ENCODE peak calls at places on chromosomes 6 and 20, in four cellular contexts. One of them, this sample, is unnamed.

GRCh38 chr6:113654396-113654795 is 202.7 kb upstream of the MARCKS start:
- DNase-seq in left cardiac atrium: peak; percentile 72
- DNase-seq in adrenal gland: peak; percentile 84
- DNase-seq in stimulated activated CD4-positive, alpha-beta T cell treated with anti-CD3 and anti-CD28 coated beads, Interleukin-1b, Interleukin-23, amount 100 ng/mL, for 24 hours: no peak
- DNase-seq in this sample: peak; percentile 89

GRCh38 chr6:18269253-18269652 is 4.9 kb upstream of the DEK start:
- DNase-seq in left cardiac atrium: no peak
- DNase-seq in adrenal gland: peak; percentile 33
- DNase-seq in stimulated activated CD4-positive, alpha-beta T cell treated with anti-CD3 and anti-CD28 coated beads, Interleukin-1b, Interleukin-23, amount 100 ng/mL, for 24 hours: no peak
- DNase-seq in this sample: no peak

GRCh38 chr6:31829633-31830492 is 2.3 kb downstream of the HSPA1B start:
- DNase-seq in left cardiac atrium: no peak
- DNase-seq in adrenal gland: no peak
- DNase-seq in stimulated activated CD4-positive, alpha-beta T cell treated with anti-CD3 and anti-CD28 coated beads, Interleukin-1b, Interleukin-23, amount 100 ng/mL, for 24 hours: no peak
- DNase-seq in this sample: no peak

GRCh38 chr6:158938811-158939254 is 61.2 kb downstream of the RSPH3 start:
- DNase-seq in left cardiac atrium: peak; percentile 32
- DNase-seq in adrenal gland: no peak
- DNase-seq in stimulated activated CD4-positive, alpha-beta T cell treated with anti-CD3 and anti-CD28 coated beads, Interleukin-1b, Interleukin-23, amount 100 ng/mL, for 24 hours: no peak
- DNase-seq in this sample: no peak

GRCh38 chr20:41613321-41613720 is 4.9 kb downstream of the CHD6 start:
- DNase-seq in left cardiac atrium: no peak
- DNase-seq in adrenal gland: no peak
- DNase-seq in stimulated activated CD4-positive, alpha-beta T cell treated with anti-CD3 and anti-CD28 coated beads, Interleukin-1b, Interleukin-23, amount 100 ng/mL, for 24 hours: no peak
- DNase-seq in this sample: no peak

GRCh38 chr20:38685853-38686473 is 38.3 kb upstream of the SLC32A1 start:
- DNase-seq in left cardiac atrium: peak; percentile 46
- DNase-seq in adrenal gland: peak; percentile 34
- DNase-seq in stimulated activated CD4-positive, alpha-beta T cell treated with anti-CD3 and anti-CD28 coated beads, Interleukin-1b, Interleukin-23, amount 100 ng/mL, for 24 hours: no peak
- DNase-seq in this sample: no peak

GRCh38 chr6:89553446-89553845 is 85.1 kb downstream of the LYRM2 start:
- DNase-seq in left cardiac atrium: no peak
- DNase-seq in adrenal gland: no peak
- DNase-seq in stimulated activated CD4-positive, alpha-beta T cell treated with anti-CD3 and anti-CD28 coated beads, Interleukin-1b, Interleukin-23, amount 100 ng/mL, for 24 hours: no peak
- DNase-seq in this sample: no peak

GRCh38 chr20:57133926-57134650 is 132.4 kb downstream of the BMP7 start:
- DNase-seq in left cardiac atrium: no peak
- DNase-seq in adrenal gland: no peak
- DNase-seq in stimulated activated CD4-positive, alpha-beta T cell treated with anti-CD3 and anti-CD28 coated beads, Interleukin-1b, Interleukin-23, amount 100 ng/mL, for 24 hours: no peak
- DNase-seq in this sample: no peak

GRCh38 chr6:153312633-153313032 is 181.6 kb upstream of the RGS17 start:
- DNase-seq in left cardiac atrium: peak; percentile 29
- DNase-seq in adrenal gland: peak; percentile 46
- DNase-seq in stimulated activated CD4-positive, alpha-beta T cell treated with anti-CD3 and anti-CD28 coated beads, Interleukin-1b, Interleukin-23, amount 100 ng/mL, for 24 hours: peak; percentile 5
- DNase-seq in this sample: no peak

GRCh38 chr6:148491638-148492210 is 149.1 kb downstream of the SASH1 start:
- DNase-seq in left cardiac atrium: no peak
- DNase-seq in adrenal gland: no peak
- DNase-seq in stimulated activated CD4-positive, alpha-beta T cell treated with anti-CD3 and anti-CD28 coated beads, Interleukin-1b, Interleukin-23, amount 100 ng/mL, for 24 hours: no peak
- DNase-seq in this sample: no peak

GRCh38 chr20:48690888-48691287 is 136.9 kb downstream of the PREX1 start:
- DNase-seq in left cardiac atrium: no peak
- DNase-seq in adrenal gland: peak; percentile 47
- DNase-seq in stimulated activated CD4-positive, alpha-beta T cell treated with anti-CD3 and anti-CD28 coated beads, Interleukin-1b, Interleukin-23, amount 100 ng/mL, for 24 hours: no peak
- DNase-seq in this sample: peak; percentile 37

GRCh38 chr20:1673424-1673823 is 15.8 kb upstream of the SIRPG start:
- DNase-seq in left cardiac atrium: no peak
- DNase-seq in adrenal gland: no peak
- DNase-seq in stimulated activated CD4-positive, alpha-beta T cell treated with anti-CD3 and anti-CD28 coated beads, Interleukin-1b, Interleukin-23, amount 100 ng/mL, for 24 hours: no peak
- DNase-seq in this sample: no peak

GRCh38 chr6:2865270-2866182 is 23.9 kb upstream of the SERPINB1 start:
- DNase-seq in left cardiac atrium: no peak
- DNase-seq in adrenal gland: no peak
- DNase-seq in stimulated activated CD4-positive, alpha-beta T cell treated with anti-CD3 and anti-CD28 coated beads, Interleukin-1b, Interleukin-23, amount 100 ng/mL, for 24 hours: no peak
- DNase-seq in this sample: no peak

GRCh38 chr6:75504902-75505233 is 11.3 kb upstream of the FILIP1 start:
- DNase-seq in left cardiac atrium: no peak
- DNase-seq in adrenal gland: peak; percentile 22
- DNase-seq in stimulated activated CD4-positive, alpha-beta T cell treated with anti-CD3 and anti-CD28 coated beads, Interleukin-1b, Interleukin-23, amount 100 ng/mL, for 24 hours: no peak
- DNase-seq in this sample: no peak

GRCh38 chr6:165872311-165872710 is 209.3 kb upstream of the PDE10A start:
- DNase-seq in left cardiac atrium: no peak
- DNase-seq in adrenal gland: no peak
- DNase-seq in stimulated activated CD4-positive, alpha-beta T cell treated with anti-CD3 and anti-CD28 coated beads, Interleukin-1b, Interleukin-23, amount 100 ng/mL, for 24 hours: no peak
- DNase-seq in this sample: no peak

GRCh38 chr6:151240036-151240685 is 394 bp downstream of the AKAP12 start:
- DNase-seq in left cardiac atrium: peak; percentile 85
- DNase-seq in adrenal gland: peak; percentile 60
- DNase-seq in stimulated activated CD4-positive, alpha-beta T cell treated with anti-CD3 and anti-CD28 coated beads, Interleukin-1b, Interleukin-23, amount 100 ng/mL, for 24 hours: peak; percentile 49
- DNase-seq in this sample: peak; percentile 62

GRCh38 chr6:137297887-137298286 is 78.7 kb upstream of the IFNGR1 start:
- DNase-seq in left cardiac atrium: no peak
- DNase-seq in adrenal gland: peak; percentile 32
- DNase-seq in stimulated activated CD4-positive, alpha-beta T cell treated with anti-CD3 and anti-CD28 coated beads, Interleukin-1b, Interleukin-23, amount 100 ng/mL, for 24 hours: no peak
- DNase-seq in this sample: peak; percentile 25

GRCh38 chr6:36268478-36269248 is 1.2 kb upstream of the PNPLA1 start:
- DNase-seq in left cardiac atrium: no peak
- DNase-seq in adrenal gland: peak; percentile 69
- DNase-seq in stimulated activated CD4-positive, alpha-beta T cell treated with anti-CD3 and anti-CD28 coated beads, Interleukin-1b, Interleukin-23, amount 100 ng/mL, for 24 hours: no peak
- DNase-seq in this sample: no peak

GRCh38 chr6:136795996-136796395 is 3.7 kb upstream of the MAP3K5 start:
- DNase-seq in left cardiac atrium: no peak
- DNase-seq in adrenal gland: no peak
- DNase-seq in stimulated activated CD4-positive, alpha-beta T cell treated with anti-CD3 and anti-CD28 coated beads, Interleukin-1b, Interleukin-23, amount 100 ng/mL, for 24 hours: no peak
- DNase-seq in this sample: no peak

GRCh38 chr6:129434091-129434490 is 275.9 kb downstream of the ARHGAP18 start:
- DNase-seq in left cardiac atrium: no peak
- DNase-seq in adrenal gland: no peak
- DNase-seq in stimulated activated CD4-positive, alpha-beta T cell treated with anti-CD3 and anti-CD28 coated beads, Interleukin-1b, Interleukin-23, amount 100 ng/mL, for 24 hours: no peak
- DNase-seq in this sample: no peak

GRCh38 chr6:112883095-112883494 is 536.0 kb downstream of the RFPL4B start:
- DNase-seq in left cardiac atrium: no peak
- DNase-seq in adrenal gland: no peak
- DNase-seq in stimulated activated CD4-positive, alpha-beta T cell treated with anti-CD3 and anti-CD28 coated beads, Interleukin-1b, Interleukin-23, amount 100 ng/mL, for 24 hours: no peak
- DNase-seq in this sample: no peak

GRCh38 chr6:106692112-106692822 is 62.9 kb downstream of the QRSL1 start:
- DNase-seq in left cardiac atrium: no peak
- DNase-seq in adrenal gland: peak; percentile 84
- DNase-seq in stimulated activated CD4-positive, alpha-beta T cell treated with anti-CD3 and anti-CD28 coated beads, Interleukin-1b, Interleukin-23, amount 100 ng/mL, for 24 hours: no peak
- DNase-seq in this sample: peak; percentile 75

GRCh38 chr6:160198577-160199211 is 59.9 kb downstream of the SLC22A2 start:
- DNase-seq in left cardiac atrium: no peak
- DNase-seq in adrenal gland: no peak
- DNase-seq in stimulated activated CD4-positive, alpha-beta T cell treated with anti-CD3 and anti-CD28 coated beads, Interleukin-1b, Interleukin-23, amount 100 ng/mL, for 24 hours: no peak
- DNase-seq in this sample: no peak

GRCh38 chr6:50654155-50654554 is 59.2 kb upstream of the TFAP2D start:
- DNase-seq in left cardiac atrium: no peak
- DNase-seq in adrenal gland: no peak
- DNase-seq in stimulated activated CD4-positive, alpha-beta T cell treated with anti-CD3 and anti-CD28 coated beads, Interleukin-1b, Interleukin-23, amount 100 ng/mL, for 24 hours: no peak
- DNase-seq in this sample: no peak

GRCh38 chr20:62751551-62752150 is 43.0 kb downstream of the NTSR1 start:
- DNase-seq in left cardiac atrium: peak; percentile 6
- DNase-seq in adrenal gland: no peak
- DNase-seq in stimulated activated CD4-positive, alpha-beta T cell treated with anti-CD3 and anti-CD28 coated beads, Interleukin-1b, Interleukin-23, amount 100 ng/mL, for 24 hours: no peak
- DNase-seq in this sample: no peak

This sample was measured in right lobe of liver.